ENCODE peak calls at places on chromosomes 11 and 22, in six cellular contexts. H is transverse colon, V is RWPE1, K is H1, I is iPS DF 6.9, L is MM.1S. C is an unnamed sample.

GRCh38 chr22:18966748-18967147 is 30.7 kb upstream of the PRODH start:
- DNase-seq in H (no peak), V (no peak), K (no peak), I (no peak), L (no peak), C (no peak)

GRCh38 chr22:19870153-19871022 is 15.7 kb upstream of the GNB1L start:
- DNase-seq in H (no peak), V (no peak), K (peak; percentile 42), I (no peak), L (no peak), C (no peak)

GRCh38 chr22:49807780-49808708 is 19.6 kb downstream of the BRD1 start:
- DNase-seq in H (no peak), V (no peak), K (no peak), I (no peak), L (no peak), C (no peak)

GRCh38 chr11:19244084-19244483 is 3.3 kb upstream of the E2F8 start:
- DNase-seq in H (peak; percentile 35), V (peak; percentile 67), K (no peak), I (no peak), L (no peak), C (peak; percentile 78)

GRCh38 chr22:36730176-36730858 is 26.8 kb upstream of the CACNG2 start:
- DNase-seq in H (no peak), V (no peak), K (no peak), I (no peak), L (no peak), C (no peak)

GRCh38 chr11:66366844-66367477 is 4.6 kb downstream of the SLC29A2 start:
- DNase-seq in H (no peak), V (no peak), K (no peak), I (no peak), L (no peak), C (no peak)

GRCh38 chr11:112795142-112795815 is 165.9 kb upstream of the NCAM1 start:
- DNase-seq in H (peak; percentile 30), V (peak; percentile 70), K (peak; percentile 72), I (no peak), L (peak; percentile 65), C (no peak)

GRCh38 chr11:46112961-46113617 is 8.2 kb downstream of the PHF21A start:
- DNase-seq in H (no peak), V (peak; percentile 73), K (no peak), I (no peak), L (peak; percentile 61), C (peak; percentile 14)

GRCh38 chr11:121559812-121560211 is 107.0 kb upstream of the SORL1-AS1 start:
- DNase-seq in H (no peak), V (no peak), K (no peak), I (no peak), L (no peak), C (no peak)

GRCh38 chr11:133078012-133078411 is 454.3 kb downstream of the OPCML start:
- DNase-seq in H (no peak), V (no peak), K (no peak), I (no peak), L (no peak), C (no peak)

GRCh38 chr22:37818397-37819099 is 4.6 kb upstream of the GALR3 start:
- DNase-seq in H (peak; percentile 77), V (no peak), K (peak; percentile 81), I (no peak), L (peak; percentile 37), C (no peak)

GRCh38 chr11:128484172-128484571 is 103.2 kb downstream of the ETS1 start:
- DNase-seq in H (no peak), V (peak; percentile 18), K (no peak), I (no peak), L (no peak), C (no peak)

GRCh38 chr11:20070459-20070858 is 89.8 kb downstream of the DBX1 start:
- DNase-seq in H (no peak), V (no peak), K (no peak), I (no peak), L (no peak), C (no peak)

GRCh38 chr22:28241637-28242290 is 322.7 kb upstream of the PITPNB start:
- DNase-seq in H (no peak), V (no peak), K (no peak), I (no peak), L (no peak), C (no peak)

GRCh38 chr11:44032304-44033085 is 15.3 kb upstream of the ACCSL start:
- DNase-seq in H (peak; percentile 16), V (no peak), K (peak; percentile 23), I (no peak), L (no peak), C (no peak)

GRCh38 chr11:129815596-129816461 is at the start of gene TMEM45B:
- DNase-seq in H (peak; percentile 82), V (no peak), K (peak; percentile 78), I (no peak), L (no peak), C (no peak)

GRCh38 chr22:49970528-49971231 is 10.1 kb downstream of the PIM3 start:
- DNase-seq in H (peak; percentile 96), V (peak; percentile 78), K (peak; percentile 70), I (no peak), L (peak; percentile 68), C (peak; percentile 75)

GRCh38 chr11:20459865-20460264 is 72.3 kb downstream of the PRMT3 start:
- DNase-seq in H (no peak), V (no peak), K (no peak), I (no peak), L (no peak), C (no peak)

GRCh38 chr11:117872962-117873827 is 3.3 kb downstream of the FXYD6 start:
- DNase-seq in H (no peak), V (no peak), K (peak; percentile 22), I (no peak), L (peak; percentile 48), C (no peak)

GRCh38 chr11:123719452-123719851 is 22.0 kb downstream of the ZNF202 start:
- DNase-seq in H (no peak), V (no peak), K (no peak), I (no peak), L (no peak), C (no peak)

GRCh38 chr22:19719055-19719482 is 4.3 kb upstream of the GP1BB start:
- DNase-seq in H (no peak), V (no peak), K (no peak), I (no peak), L (no peak), C (no peak)

GRCh38 chr11:131109256-131109655 is 193.0 kb upstream of the SNX19 start:
- DNase-seq in H (no peak), V (peak; percentile 7), K (no peak), I (no peak), L (no peak), C (no peak)

GRCh38 chr11:78973833-78974232 is 399.2 kb upstream of the NARS2 start:
- DNase-seq in H (no peak), V (no peak), K (no peak), I (no peak), L (no peak), C (no peak)

GRCh38 chr11:79076526-79077115 is 364.2 kb downstream of the TENM4 start:
- DNase-seq in H (peak; percentile 47), V (no peak), K (no peak), I (no peak), L (peak; percentile 11), C (no peak)

GRCh38 chr11:95459268-95460040 is 228.5 kb upstream of the SESN3 start:
- DNase-seq in H (no peak), V (no peak), K (no peak), I (no peak), L (no peak), C (no peak)

GRCh38 chr11:58707767-58708166 is 24.0 kb downstream of the GLYAT start:
- DNase-seq in H (no peak), V (no peak), K (no peak), I (no peak), L (no peak), C (no peak)

GRCh38 chr11:123475478-123475877 is 45.4 kb downstream of the GRAMD1B start:
- DNase-seq in H (no peak), V (no peak), K (no peak), I (no peak), L (no peak), C (no peak)

GRCh38 chr22:35549338-35549737 is 8.7 kb downstream of the RASD2 start:
- DNase-seq in H (no peak), V (no peak), K (no peak), I (no peak), L (no peak), C (no peak)

GRCh38 chr11:118872403-118872821 is 11.3 kb upstream of the CXCR5 start:
- DNase-seq in H (peak; percentile 43), V (no peak), K (no peak), I (no peak), L (peak; percentile 99), C (no peak)

GRCh38 chr11:62835336-62835735 is 2.7 kb upstream of the TEX54 start:
- DNase-seq in H (no peak), V (no peak), K (no peak), I (no peak), L (no peak), C (no peak)

GRCh38 chr11:62831520-62832345 is at the start of gene STX5:
- DNase-seq in H (peak; percentile 100), V (peak; percentile 99), K (peak; percentile 99), I (peak; percentile 97), L (peak; percentile 98), C (peak; percentile 92)

GRCh38 chr11:62832346-62833234 is at the start of gene TEX54:
- DNase-seq in H (peak; percentile 43), V (no peak), K (no peak), I (no peak), L (no peak), C (no peak)

GRCh38 chr11:62830904-62831519 is 839 bp downstream of the STX5 start:
- DNase-seq in H (no peak), V (no peak), K (no peak), I (no peak), L (no peak), C (no peak)
- H3K27ac ChIP-seq in H (peak overlapping the region; percentile 98), V (peak overlapping the region; percentile 86), K (peak overlapping the region; percentile 80), I (no peak overlapping the region), L (peak overlapping the region; percentile 85), C (peak overlapping the region; percentile 83)

GRCh38 chr22:44396021-44396726 is 83.4 kb upstream of the SHISAL1 start:
- DNase-seq in H (no peak), V (no peak), K (peak; percentile 26), I (no peak), L (no peak), C (no peak)
- H3K27ac ChIP-seq in H (no peak overlapping the region), V (no peak overlapping the region), K (no peak overlapping the region), I (no peak overlapping the region), L (no peak overlapping the region), C (no peak overlapping the region)

DNA sequence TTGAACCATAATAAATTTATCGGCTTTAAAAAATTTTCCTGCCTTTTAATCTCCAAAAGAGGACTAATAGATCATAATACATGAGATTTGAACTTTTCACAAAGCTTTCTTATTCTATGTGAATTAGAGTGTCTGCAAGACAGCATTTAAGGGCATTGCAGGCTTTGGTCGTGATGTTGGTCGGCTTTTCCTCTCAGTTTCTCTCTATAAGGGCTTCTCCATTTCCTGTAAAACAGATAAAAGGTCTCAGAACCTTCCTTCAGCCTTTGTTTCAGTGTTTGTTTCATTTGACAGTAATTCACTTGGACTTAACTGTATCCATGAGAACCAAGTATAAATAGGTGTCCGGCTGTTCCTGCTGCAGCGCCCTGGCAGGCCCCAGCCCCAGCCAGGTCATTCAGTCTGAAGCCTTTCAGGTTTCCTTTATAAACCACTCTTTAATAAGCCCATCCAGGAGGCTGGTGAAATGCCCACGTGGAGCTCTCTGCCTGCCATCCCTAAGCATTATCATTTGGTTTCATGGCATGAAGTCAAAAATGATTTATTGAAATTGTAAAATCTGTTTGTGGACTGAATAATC is 37.2 kb upstream of the ADSL start:
- DNase-seq in H (no peak), V (no peak), K (no peak), I (no peak), L (no peak), C (no peak)
- H3K27ac ChIP-seq in H (peak overlapping the region; percentile 75), V (no peak overlapping the region), K (no peak overlapping the region), I (no peak overlapping the region), L (no peak overlapping the region), C (no peak overlapping the region)

GRCh38 chr11:21965221-21965620 is 227.7 kb upstream of the ANO5 start:
- DNase-seq in H (no peak), V (no peak), K (no peak), I (no peak), L (no peak), C (no peak)
- H3K27ac ChIP-seq in H (no peak overlapping the region), V (no peak overlapping the region), K (no peak overlapping the region), I (no peak overlapping the region), L (no peak overlapping the region), C (no peak overlapping the region)